ENCODE peak calls at places on chromosome 6, in ten cellular contexts. One of them, this sample, is unnamed.

GRCh38 chr6:56816393-56816792 is 138.5 kb upstream of the BEND6 start:
- DNase-seq in skeletal muscle cell: no peak
- DNase-seq in fibroblast of lung: no peak
- DNase-seq in adrenal gland: no peak
- DNase-seq in Caco-2: no peak
- DNase-seq in psoas muscle: no peak
- DNase-seq in fibroblast of mammary gland: no peak
- DNase-seq in CD8-positive, alpha-beta memory T cell: no peak
- DNase-seq in mesendoderm: peak; percentile 46
- DNase-seq in OCI-LY7: no peak
- DNase-seq in this sample: no peak

GRCh38 chr6:169975701-169976100 is 224.3 kb downstream of the ERMARD start:
- DNase-seq in fibroblast of lung: no peak
- DNase-seq in psoas muscle: no peak
- DNase-seq in Caco-2: peak; percentile 7
- DNase-seq in adrenal gland: no peak
- DNase-seq in CD8-positive, alpha-beta memory T cell: peak; percentile 39
- DNase-seq in mesendoderm: no peak
- DNase-seq in OCI-LY7: no peak
- DNase-seq in fibroblast of mammary gland: no peak
- DNase-seq in skeletal muscle cell: no peak
- DNase-seq in this sample: no peak

GRCh38 chr6:112480551-112480950 is 133.4 kb downstream of the RFPL4B start:
- DNase-seq in mesendoderm: no peak
- DNase-seq in fibroblast of mammary gland: peak; percentile 66
- DNase-seq in psoas muscle: no peak
- DNase-seq in CD8-positive, alpha-beta memory T cell: no peak
- DNase-seq in skeletal muscle cell: no peak
- DNase-seq in Caco-2: no peak
- DNase-seq in adrenal gland: no peak
- DNase-seq in OCI-LY7: no peak
- DNase-seq in fibroblast of lung: peak; percentile 31
- DNase-seq in this sample: no peak

GRCh38 chr6:89118931-89119330 is 1.1 kb upstream of the SRSF12 start:
- DNase-seq in fibroblast of lung: no peak
- DNase-seq in OCI-LY7: no peak
- DNase-seq in skeletal muscle cell: no peak
- DNase-seq in psoas muscle: no peak
- DNase-seq in adrenal gland: peak; percentile 43
- DNase-seq in mesendoderm: no peak
- DNase-seq in Caco-2: no peak
- DNase-seq in fibroblast of mammary gland: no peak
- DNase-seq in CD8-positive, alpha-beta memory T cell: no peak
- DNase-seq in this sample: no peak

GRCh38 chr6:3309391-3310050 is 50.8 kb downstream of the PSMG4 start:
- DNase-seq in skeletal muscle cell: no peak
- DNase-seq in Caco-2: no peak
- DNase-seq in adrenal gland: no peak
- DNase-seq in CD8-positive, alpha-beta memory T cell: no peak
- DNase-seq in OCI-LY7: no peak
- DNase-seq in fibroblast of mammary gland: no peak
- DNase-seq in psoas muscle: no peak
- DNase-seq in mesendoderm: peak; percentile 20
- DNase-seq in fibroblast of lung: no peak
- DNase-seq in this sample: no peak

GRCh38 chr6:14035448-14035847 is 82.1 kb upstream of the CD83 start:
- DNase-seq in psoas muscle: no peak
- DNase-seq in Caco-2: no peak
- DNase-seq in skeletal muscle cell: peak; percentile 35
- DNase-seq in fibroblast of lung: peak; percentile 93
- DNase-seq in mesendoderm: peak; percentile 95
- DNase-seq in adrenal gland: no peak
- DNase-seq in fibroblast of mammary gland: peak; percentile 82
- DNase-seq in OCI-LY7: no peak
- DNase-seq in CD8-positive, alpha-beta memory T cell: no peak
- DNase-seq in this sample: no peak

GRCh38 chr6:31299511-31299910 is 27.6 kb upstream of the HLA-C start:
- DNase-seq in mesendoderm: no peak
- DNase-seq in adrenal gland: no peak
- DNase-seq in psoas muscle: no peak
- DNase-seq in CD8-positive, alpha-beta memory T cell: no peak
- DNase-seq in fibroblast of lung: no peak
- DNase-seq in OCI-LY7: no peak
- DNase-seq in fibroblast of mammary gland: peak; percentile 7
- DNase-seq in skeletal muscle cell: no peak
- DNase-seq in Caco-2: no peak
- DNase-seq in this sample: no peak

GRCh38 chr6:11215773-11216172 is 16.7 kb downstream of the NEDD9 start:
- DNase-seq in adrenal gland: no peak
- DNase-seq in fibroblast of mammary gland: no peak
- DNase-seq in mesendoderm: no peak
- DNase-seq in fibroblast of lung: no peak
- DNase-seq in OCI-LY7: no peak
- DNase-seq in skeletal muscle cell: no peak
- DNase-seq in Caco-2: no peak
- DNase-seq in psoas muscle: no peak
- DNase-seq in CD8-positive, alpha-beta memory T cell: no peak
- DNase-seq in this sample: no peak

GRCh38 chr6:112040933-112041332 is 13.0 kb upstream of the CCN6 start:
- DNase-seq in OCI-LY7: no peak
- DNase-seq in fibroblast of mammary gland: peak; percentile 65
- DNase-seq in fibroblast of lung: no peak
- DNase-seq in CD8-positive, alpha-beta memory T cell: no peak
- DNase-seq in mesendoderm: no peak
- DNase-seq in adrenal gland: no peak
- DNase-seq in psoas muscle: no peak
- DNase-seq in skeletal muscle cell: no peak
- DNase-seq in Caco-2: no peak
- DNase-seq in this sample: no peak

GRCh38 chr6:36333889-36334288 is 2.8 kb downstream of the BNIP5 start:
- DNase-seq in psoas muscle: no peak
- DNase-seq in skeletal muscle cell: no peak
- DNase-seq in OCI-LY7: no peak
- DNase-seq in Caco-2: no peak
- DNase-seq in mesendoderm: peak; percentile 56
- DNase-seq in adrenal gland: no peak
- DNase-seq in fibroblast of lung: no peak
- DNase-seq in CD8-positive, alpha-beta memory T cell: no peak
- DNase-seq in fibroblast of mammary gland: no peak
- DNase-seq in this sample: no peak

DNA sequence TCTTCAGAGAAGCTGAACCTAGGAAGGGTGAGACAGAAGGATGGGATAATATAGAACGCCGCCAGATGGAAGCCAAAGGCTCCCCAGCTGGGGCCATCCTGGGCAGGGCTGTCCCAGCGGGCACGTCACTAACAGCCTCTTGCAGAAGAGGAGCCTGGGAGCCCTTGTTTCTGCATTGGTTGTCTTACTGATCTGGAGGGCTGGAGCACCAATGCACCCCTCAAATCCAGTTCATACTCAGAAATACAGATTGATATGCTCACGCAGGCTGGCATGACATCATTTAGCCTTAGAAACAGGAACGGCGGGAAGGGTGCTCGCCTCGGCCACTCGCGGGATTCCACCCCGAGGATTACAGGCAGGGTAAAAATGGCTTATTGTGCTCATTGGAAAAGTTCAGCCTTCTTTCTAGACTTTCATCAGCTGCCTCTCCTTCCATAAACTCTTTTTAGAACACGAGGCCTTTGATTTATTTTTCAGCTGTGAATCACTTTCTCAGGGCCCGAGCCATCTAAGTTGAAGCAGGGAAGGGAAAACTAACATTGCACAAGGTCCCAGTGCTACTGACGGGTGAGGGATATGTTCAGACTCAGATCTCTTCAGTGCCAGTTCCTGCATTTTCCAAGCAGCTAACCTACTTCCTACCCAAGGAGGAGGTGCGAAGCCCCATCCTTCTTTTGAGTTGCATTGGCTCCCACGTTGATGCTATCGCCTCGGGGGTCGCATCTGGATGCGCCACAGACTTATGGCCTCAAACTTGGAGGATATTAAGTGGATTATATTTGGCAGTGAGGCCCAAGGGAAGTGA is 82.3 kb downstream of the GMPR start:
- DNase-seq in fibroblast of lung: peak; percentile 90
- DNase-seq in CD8-positive, alpha-beta memory T cell: no peak
- DNase-seq in adrenal gland: peak; percentile 52
- DNase-seq in Caco-2: no peak
- DNase-seq in psoas muscle: peak; percentile 71
- DNase-seq in skeletal muscle cell: peak; percentile 69
- DNase-seq in OCI-LY7: no peak
- DNase-seq in mesendoderm: no peak
- DNase-seq in fibroblast of mammary gland: peak; percentile 79
- DNase-seq in this sample: no peak
- H3K4me3 ChIP-seq in fibroblast of lung: no peak overlapping the region
- H3K4me3 ChIP-seq in CD8-positive, alpha-beta memory T cell: peak overlapping the region; percentile 55
- H3K4me3 ChIP-seq in adrenal gland: no peak overlapping the region
- H3K4me3 ChIP-seq in Caco-2: no peak overlapping the region
- H3K4me3 ChIP-seq in psoas muscle: peak overlapping the region; percentile 59
- H3K4me3 ChIP-seq in skeletal muscle cell: no peak overlapping the region
- H3K4me3 ChIP-seq in OCI-LY7: no peak overlapping the region
- H3K4me3 ChIP-seq in mesendoderm: no peak overlapping the region
- H3K4me3 ChIP-seq in fibroblast of mammary gland: no peak overlapping the region
- H3K4me3 ChIP-seq in this sample: no peak overlapping the region

DNA sequence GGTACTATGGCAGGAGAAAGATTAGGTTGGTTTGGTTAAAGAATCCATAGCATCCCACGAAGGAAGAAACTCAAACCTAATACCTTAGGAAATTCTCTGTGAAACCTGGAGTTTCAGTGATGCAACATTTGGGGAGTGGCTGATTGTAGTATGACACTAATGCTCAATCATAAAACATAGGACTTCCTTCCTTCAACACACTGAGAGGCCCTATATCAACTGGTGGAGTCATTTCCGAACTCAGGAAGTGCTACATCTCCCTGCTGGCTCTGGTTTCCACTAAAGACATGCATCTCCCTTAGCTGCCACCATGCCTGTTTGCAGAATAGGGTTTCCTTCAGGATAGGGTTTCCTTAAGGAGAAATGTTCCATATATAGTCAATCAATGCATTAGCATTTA is 5.2 kb upstream of the MANEA start:
- DNase-seq in fibroblast of lung: no peak
- DNase-seq in CD8-positive, alpha-beta memory T cell: no peak
- DNase-seq in fibroblast of mammary gland: no peak
- DNase-seq in OCI-LY7: no peak
- DNase-seq in skeletal muscle cell: no peak
- DNase-seq in Caco-2: no peak
- DNase-seq in adrenal gland: no peak
- DNase-seq in mesendoderm: no peak
- DNase-seq in psoas muscle: no peak
- DNase-seq in this sample: peak; percentile 16
- H3K4me3 ChIP-seq in fibroblast of lung: no peak overlapping the region
- H3K4me3 ChIP-seq in CD8-positive, alpha-beta memory T cell: no peak overlapping the region
- H3K4me3 ChIP-seq in fibroblast of mammary gland: no peak overlapping the region
- H3K4me3 ChIP-seq in OCI-LY7: no peak overlapping the region
- H3K4me3 ChIP-seq in skeletal muscle cell: no peak overlapping the region
- H3K4me3 ChIP-seq in Caco-2: no peak overlapping the region
- H3K4me3 ChIP-seq in adrenal gland: no peak overlapping the region
- H3K4me3 ChIP-seq in mesendoderm: no peak overlapping the region
- H3K4me3 ChIP-seq in psoas muscle: no peak overlapping the region
- H3K4me3 ChIP-seq in this sample: no peak overlapping the region

DNA sequence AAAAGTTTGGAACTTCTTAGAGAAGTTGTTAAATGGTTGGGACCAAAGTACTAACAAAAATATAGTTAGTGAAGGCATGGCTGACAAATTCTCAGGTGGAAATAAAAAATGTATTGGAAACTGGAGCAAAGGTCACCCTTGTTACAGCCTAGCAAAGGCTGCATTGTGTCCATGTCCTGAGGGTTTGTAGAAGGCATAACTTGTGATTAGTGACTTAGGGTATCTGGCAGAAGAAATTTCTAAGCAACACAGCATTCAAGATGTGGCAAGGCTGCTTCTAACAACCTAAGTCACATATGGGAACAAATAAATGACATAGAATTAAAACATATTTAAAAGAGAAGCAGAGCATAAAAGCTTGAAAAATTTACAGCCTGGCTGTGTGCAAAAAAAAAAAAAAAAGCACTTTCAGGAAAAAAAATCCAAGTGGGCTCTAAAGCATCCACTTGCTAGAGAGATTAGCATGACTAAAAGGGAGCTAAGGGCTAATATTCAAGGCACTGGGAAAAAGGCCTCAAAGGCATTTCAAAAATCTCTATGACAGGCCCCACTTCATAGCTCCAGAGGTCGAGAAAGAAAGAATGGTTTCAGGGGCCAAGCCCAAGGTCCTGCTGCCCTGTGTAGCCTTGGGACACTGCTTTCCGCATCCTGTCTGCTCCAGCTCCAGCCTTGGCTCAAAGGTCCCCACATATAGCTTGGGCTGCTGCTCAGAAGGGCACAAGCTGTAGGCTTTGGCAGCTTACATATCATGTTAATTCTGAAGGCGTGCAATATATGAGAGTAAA is 453.2 kb upstream of the PTCHD4 start:
- DNase-seq in psoas muscle: peak; percentile 11
- DNase-seq in skeletal muscle cell: no peak
- DNase-seq in fibroblast of lung: no peak
- DNase-seq in CD8-positive, alpha-beta memory T cell: no peak
- DNase-seq in Caco-2: no peak
- DNase-seq in fibroblast of mammary gland: no peak
- DNase-seq in OCI-LY7: no peak
- DNase-seq in mesendoderm: peak; percentile 40
- DNase-seq in adrenal gland: no peak
- DNase-seq in this sample: no peak
- H3K4me3 ChIP-seq in psoas muscle: no peak overlapping the region
- H3K4me3 ChIP-seq in skeletal muscle cell: no peak overlapping the region
- H3K4me3 ChIP-seq in fibroblast of lung: no peak overlapping the region
- H3K4me3 ChIP-seq in CD8-positive, alpha-beta memory T cell: no peak overlapping the region
- H3K4me3 ChIP-seq in Caco-2: no peak overlapping the region
- H3K4me3 ChIP-seq in fibroblast of mammary gland: no peak overlapping the region
- H3K4me3 ChIP-seq in OCI-LY7: no peak overlapping the region
- H3K4me3 ChIP-seq in mesendoderm: no peak overlapping the region
- H3K4me3 ChIP-seq in adrenal gland: no peak overlapping the region
- H3K4me3 ChIP-seq in this sample: no peak overlapping the region

DNA sequence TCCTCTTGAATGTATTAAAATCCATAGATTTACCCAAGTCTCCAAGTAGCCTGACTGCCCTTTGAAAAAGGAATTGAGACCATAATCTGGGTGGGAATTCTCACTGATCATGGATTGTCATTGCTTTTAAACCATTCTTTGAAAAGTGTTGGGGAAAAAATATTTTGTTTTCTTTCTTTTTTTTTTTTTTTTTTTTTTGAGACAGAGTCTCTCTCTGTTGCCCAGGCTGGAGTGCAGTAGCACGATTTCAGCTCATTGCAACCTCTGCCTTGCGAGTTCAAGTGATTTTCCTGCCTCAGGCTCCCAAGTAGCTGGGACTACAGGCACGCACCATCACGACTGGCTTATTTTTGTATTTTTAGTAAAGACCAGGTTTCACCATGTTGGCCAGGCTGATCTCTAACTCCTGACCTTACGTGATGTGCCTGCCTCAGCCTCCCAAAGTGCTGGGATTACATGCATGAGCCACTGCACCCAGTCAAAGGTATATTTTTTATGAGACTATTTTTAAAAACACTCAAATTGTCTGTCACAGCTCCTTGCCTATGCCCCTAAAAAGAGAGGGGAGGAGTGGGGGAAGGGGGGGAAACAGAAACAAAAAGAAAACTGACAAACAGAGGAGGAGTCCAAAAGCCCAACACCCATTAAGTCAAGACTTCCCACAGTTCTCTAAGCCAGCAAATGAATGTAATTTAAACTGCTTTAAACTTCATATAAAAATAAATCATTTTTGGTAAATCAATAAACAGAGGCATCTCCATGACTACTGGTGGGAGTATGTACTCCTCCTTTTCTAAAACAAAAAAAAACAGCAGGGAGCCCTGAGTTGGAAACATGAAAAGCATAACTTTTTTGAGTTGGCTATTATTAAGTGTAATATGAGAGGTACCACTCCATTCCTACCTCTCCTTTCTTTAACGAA is 119.4 kb upstream of the PRSS16 start:
- DNase-seq in fibroblast of mammary gland: no peak
- DNase-seq in mesendoderm: no peak
- DNase-seq in fibroblast of lung: no peak
- DNase-seq in skeletal muscle cell: no peak
- DNase-seq in CD8-positive, alpha-beta memory T cell: no peak
- DNase-seq in psoas muscle: no peak
- DNase-seq in Caco-2: no peak
- DNase-seq in OCI-LY7: peak; percentile 21
- DNase-seq in adrenal gland: no peak
- DNase-seq in this sample: no peak
- H3K4me3 ChIP-seq in fibroblast of mammary gland: no peak overlapping the region
- H3K4me3 ChIP-seq in mesendoderm: no peak overlapping the region
- H3K4me3 ChIP-seq in fibroblast of lung: no peak overlapping the region
- H3K4me3 ChIP-seq in skeletal muscle cell: no peak overlapping the region
- H3K4me3 ChIP-seq in CD8-positive, alpha-beta memory T cell: no peak overlapping the region
- H3K4me3 ChIP-seq in psoas muscle: no peak overlapping the region
- H3K4me3 ChIP-seq in Caco-2: no peak overlapping the region
- H3K4me3 ChIP-seq in OCI-LY7: no peak overlapping the region
- H3K4me3 ChIP-seq in adrenal gland: no peak overlapping the region
- H3K4me3 ChIP-seq in this sample: peak overlapping the region; percentile 39